ENCODE peak calls at places on chromosome 20, in seven cellular contexts. A, R, B, L, W, U and Z are unnamed samples.

GRCh38 chr20:7272512-7272911 is 505.0 kb downstream of the BMP2 start:
- DNase-seq in A (no peak), R (no peak), B (no peak), L (no peak), W (no peak), U (no peak), Z (no peak)

GRCh38 chr20:23640018-23640872 is 2.5 kb upstream of the CST3 start:
- DNase-seq in A (no peak), R (peak), B (no peak), L (no peak), W (no peak), U (no peak), Z (no peak)

GRCh38 chr20:19308151-19308550 is 95.7 kb downstream of the SLC24A3 start:
- DNase-seq in A (no peak), R (no peak), B (no peak), L (no peak), W (no peak), U (no peak), Z (no peak)

GRCh38 chr20:56373942-56374341 is 15.2 kb downstream of the FAM210B start:
- DNase-seq in A (peak), R (no peak), B (no peak), L (peak), W (no peak), U (peak), Z (no peak)

GRCh38 chr20:33894798-33895197 is 83.7 kb downstream of the CHMP4B start:
- DNase-seq in A (no peak), R (no peak), B (no peak), L (peak), W (no peak), U (no peak), Z (no peak)

GRCh38 chr20:32638848-32639247 is 34.9 kb downstream of the C20orf203 start:
- DNase-seq in A (no peak), R (no peak), B (no peak), L (peak), W (no peak), U (no peak), Z (no peak)

GRCh38 chr20:55478739-55479450 is 526.4 kb downstream of the CBLN4 start:
- DNase-seq in A (no peak), R (no peak), B (no peak), L (no peak), W (no peak), U (no peak), Z (no peak)

GRCh38 chr20:36499723-36500501 is 41.4 kb upstream of the MYL9 start:
- DNase-seq in A (no peak), R (no peak), B (no peak), L (no peak), W (no peak), U (no peak), Z (no peak)

GRCh38 chr20:5393218-5393870 is 76.6 kb upstream of the PROKR2 start:
- DNase-seq in A (no peak), R (no peak), B (no peak), L (no peak), W (no peak), U (no peak), Z (no peak)

GRCh38 chr20:9555781-9556180 is 41.4 kb downstream of the LAMP5 start:
- DNase-seq in A (no peak), R (no peak), B (no peak), L (no peak), W (no peak), U (no peak), Z (no peak)

GRCh38 chr20:4070323-4071176 is 55.2 kb upstream of the RNF24 start:
- DNase-seq in A (no peak), R (no peak), B (no peak), L (no peak), W (no peak), U (no peak), Z (no peak)

GRCh38 chr20:36745234-36745926 is 510 bp downstream of the NDRG3 start:
- DNase-seq in A (peak), R (no peak), B (no peak), L (no peak), W (no peak), U (no peak), Z (no peak)

GRCh38 chr20:5156670-5157448 is 30.1 kb downstream of the CDS2 start:
- DNase-seq in A (peak), R (no peak), B (no peak), L (peak), W (no peak), U (no peak), Z (no peak)

GRCh38 chr20:8365634-8366033 is 233.6 kb downstream of the PLCB1 start:
- DNase-seq in A (no peak), R (no peak), B (no peak), L (no peak), W (no peak), U (no peak), Z (no peak)

GRCh38 chr20:34988176-34988540 is 32.5 kb downstream of the MYH7B start:
- DNase-seq in A (no peak), R (no peak), B (no peak), L (no peak), W (no peak), U (no peak), Z (no peak)

GRCh38 chr20:6714202-6714800 is 53.2 kb upstream of the BMP2 start:
- DNase-seq in A (no peak), R (no peak), B (no peak), L (no peak), W (no peak), U (peak), Z (no peak)

GRCh38 chr20:2086177-2086979 is 15.2 kb upstream of the STK35 start:
- DNase-seq in A (no peak), R (no peak), B (no peak), L (peak), W (no peak), U (no peak), Z (no peak)

GRCh38 chr20:23120936-23121765 is 35.0 kb upstream of the CD93 start:
- DNase-seq in A (no peak), R (no peak), B (no peak), L (no peak), W (no peak), U (no peak), Z (no peak)

GRCh38 chr20:11375966-11376365 is 541.7 kb upstream of the BTBD3 start:
- DNase-seq in A (no peak), R (no peak), B (no peak), L (no peak), W (no peak), U (no peak), Z (no peak)

GRCh38 chr20:36830791-36831691 is 44.9 kb upstream of the TLDC2 start:
- DNase-seq in A (no peak), R (no peak), B (no peak), L (peak), W (peak), U (no peak), Z (no peak)

GRCh38 chr20:64225166-64225595 is 30.4 kb upstream of the PCMTD2 start:
- DNase-seq in A (no peak), R (no peak), B (no peak), L (no peak), W (no peak), U (no peak), Z (no peak)

GRCh38 chr20:34215711-34216381 is 25.4 kb upstream of the ASIP start:
- DNase-seq in A (peak), R (peak), B (peak), L (peak), W (peak), U (peak), Z (peak)

GRCh38 chr20:40757087-40757486 is 68.1 kb upstream of the MAFB start:
- DNase-seq in A (no peak), R (no peak), B (no peak), L (peak), W (no peak), U (no peak), Z (no peak)

GRCh38 chr20:45305262-45305661 is 1.4 kb upstream of the RBPJL start:
- DNase-seq in A (no peak), R (no peak), B (no peak), L (no peak), W (no peak), U (no peak), Z (no peak)

GRCh38 chr20:63068711-63069367 is 62.1 kb upstream of the BHLHE23 start:
- DNase-seq in A (no peak), R (no peak), B (no peak), L (no peak), W (no peak), U (no peak), Z (no peak)

GRCh38 chr20:30594112-30594511 is 663.4 kb upstream of the DEFB115 start:
- DNase-seq in A (no peak), R (no peak), B (no peak), L (no peak), W (no peak), U (no peak), Z (no peak)

GRCh38 chr20:9758752-9759151 is 80.1 kb downstream of the PAK5 start:
- DNase-seq in A (no peak), R (no peak), B (no peak), L (no peak), W (no peak), U (no peak), Z (no peak)

GRCh38 chr20:45817652-45818194 is 5.3 kb downstream of the UBE2C start:
- DNase-seq in A (no peak), R (no peak), B (no peak), L (peak), W (no peak), U (peak), Z (no peak)

DNA sequence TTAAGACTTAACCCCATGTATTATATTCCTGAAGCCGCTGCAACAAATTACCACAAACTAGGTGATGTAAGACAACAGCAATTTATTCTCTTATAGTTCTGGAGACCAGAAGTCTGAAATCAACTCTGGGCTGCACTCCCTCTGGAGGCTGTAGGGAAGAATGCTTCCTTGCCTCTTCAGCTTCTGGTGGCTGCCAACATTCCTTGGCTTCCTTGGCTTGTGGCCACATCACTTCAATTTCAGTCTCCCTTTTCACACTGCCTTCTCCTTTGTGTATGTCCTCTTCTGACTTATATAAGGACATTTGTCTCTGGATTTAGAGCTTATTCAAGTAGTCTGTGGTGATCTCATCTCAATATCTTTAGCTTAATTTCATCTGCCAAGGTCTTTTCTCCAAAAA is 141.6 kb downstream of the DHX35 start:
- DNase-seq in A (no peak), R (no peak), B (no peak), L (peak), W (no peak), U (no peak), Z (no peak)
- TF ChIP-seq CTCF in A (no peak), R (no peak), B (no peak), L (peak), W (no peak), U (no peak), Z (no peak)

GRCh38 chr20:20340443-20340842 is 27.5 kb upstream of the INSM1 start:
- DNase-seq in A (no peak), R (no peak), B (no peak), L (no peak), W (no peak), U (no peak), Z (no peak)

GRCh38 chr20:20343886-20344381 is 24.0 kb upstream of the INSM1 start:
- DNase-seq in A (no peak), R (no peak), B (no peak), L (no peak), W (no peak), U (no peak), Z (no peak)

GRCh38 chr20:20338133-20338730 is 29.7 kb upstream of the INSM1 start:
- DNase-seq in A (no peak), R (no peak), B (no peak), L (no peak), W (no peak), U (no peak), Z (no peak)

DNA sequence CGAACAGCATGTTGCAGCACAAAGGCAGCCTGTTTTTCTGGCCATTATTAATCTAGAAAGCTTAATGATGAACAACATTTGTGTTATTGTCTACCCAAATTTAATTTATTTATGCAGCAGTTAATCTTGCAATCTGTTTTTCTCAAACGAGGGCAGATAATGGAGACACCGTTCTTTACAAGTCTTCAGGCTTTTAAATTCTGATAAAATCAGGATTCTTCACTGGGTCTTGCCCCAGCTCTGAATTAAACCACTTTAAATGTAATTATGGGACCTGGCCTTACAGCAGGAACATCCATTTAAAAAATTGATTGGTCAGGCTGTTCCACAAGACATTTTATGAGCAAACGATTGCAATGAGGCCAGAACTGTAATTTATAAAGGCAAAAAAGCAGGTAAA is 26.5 kb upstream of the INSM1 start:
- DNase-seq in A (no peak), R (no peak), B (no peak), L (no peak), W (no peak), U (no peak), Z (no peak)
- TF ChIP-seq CTCF in A (no peak), R (no peak), B (no peak), L (no peak), W (no peak), U (no peak), Z (no peak)

DNA sequence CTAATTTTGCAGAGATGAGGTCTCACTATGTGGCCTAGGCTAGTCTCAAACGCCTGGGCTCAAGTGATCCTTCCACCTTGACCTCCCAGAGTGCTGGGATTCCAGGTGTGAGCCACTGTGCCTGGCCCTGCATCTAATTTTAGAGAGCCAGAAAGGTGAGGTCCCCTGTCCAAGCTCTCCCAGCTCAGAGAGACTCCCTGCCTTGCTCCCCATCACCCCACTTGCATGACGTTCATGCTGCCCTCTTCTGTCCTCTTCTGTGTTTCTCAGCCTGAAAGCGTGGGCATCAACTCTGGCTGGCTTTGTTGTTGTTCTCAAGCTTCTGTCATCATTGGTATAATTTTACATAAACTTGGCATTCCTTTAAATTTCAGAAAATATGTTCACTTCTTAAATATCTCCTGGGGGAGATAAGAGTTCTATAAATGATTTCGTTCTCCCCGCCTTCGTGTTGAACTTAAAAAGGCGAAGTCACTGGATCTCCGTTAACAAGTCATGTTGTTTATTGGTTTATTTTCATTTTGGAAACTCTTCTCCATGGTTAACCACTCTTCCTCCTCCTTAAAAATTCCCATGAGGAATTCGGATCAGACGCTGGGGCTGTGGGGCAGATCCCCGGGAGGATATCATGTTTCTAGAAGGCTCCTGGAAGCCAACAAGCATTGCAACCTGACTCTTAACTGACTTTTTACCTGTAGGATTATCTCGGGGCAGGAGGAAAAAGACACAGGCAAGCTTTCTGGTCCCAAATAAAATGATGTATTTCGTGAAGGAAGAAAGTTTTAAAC is 13.2 kb upstream of the PARD6B start:
- DNase-seq in A (no peak), R (no peak), B (no peak), L (peak), W (no peak), U (peak), Z (no peak)
- TF ChIP-seq CTCF in A (peak), R (no peak), B (no peak), L (no peak), W (no peak), U (no peak), Z (no peak)

DNA sequence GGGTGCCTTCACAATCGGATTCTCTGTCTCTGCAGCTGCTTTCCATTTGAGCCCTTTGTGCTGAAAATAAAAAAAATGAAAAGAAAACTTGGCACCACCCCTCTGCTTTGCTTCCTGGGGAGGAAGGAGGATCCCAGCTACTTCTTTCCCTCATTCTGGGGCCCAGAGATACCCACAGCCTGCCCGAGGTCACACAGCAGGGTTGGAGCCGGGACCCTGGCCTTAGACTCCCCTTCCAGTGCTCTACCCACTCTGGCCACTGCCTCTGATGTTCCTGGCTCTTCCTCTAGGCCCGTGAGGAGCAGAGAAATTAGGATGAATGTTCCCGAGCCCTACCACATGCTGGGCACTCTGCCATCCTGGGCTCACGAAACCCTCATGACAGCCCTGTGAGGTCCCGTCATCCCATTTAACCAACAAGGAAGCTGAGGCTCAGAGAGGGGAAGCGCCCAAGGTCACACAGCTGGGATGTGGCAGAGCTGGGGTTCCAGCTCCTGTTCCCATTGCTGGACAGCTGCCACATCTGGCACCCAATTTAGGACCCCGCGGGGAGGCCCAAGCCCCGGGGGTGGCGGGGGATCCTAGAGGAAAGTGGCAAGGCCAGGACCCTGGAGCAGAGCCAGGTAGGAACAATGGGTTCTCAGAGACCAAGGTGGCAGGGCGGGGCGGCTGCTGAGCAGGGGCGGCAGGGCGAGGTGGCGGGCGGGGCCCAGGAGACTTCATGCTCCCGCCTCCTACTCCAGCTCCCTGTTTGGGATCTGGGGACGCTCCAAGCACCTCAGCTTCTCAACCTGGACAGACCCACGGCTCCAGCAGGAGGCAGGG is 76.6 kb downstream of the CEBPB start:
- DNase-seq in A (peak), R (no peak), B (no peak), L (peak), W (peak), U (peak), Z (no peak)
- TF ChIP-seq CTCF in A (peak), R (no peak), B (no peak), L (no peak), W (no peak), U (no peak), Z (no peak)

DNA sequence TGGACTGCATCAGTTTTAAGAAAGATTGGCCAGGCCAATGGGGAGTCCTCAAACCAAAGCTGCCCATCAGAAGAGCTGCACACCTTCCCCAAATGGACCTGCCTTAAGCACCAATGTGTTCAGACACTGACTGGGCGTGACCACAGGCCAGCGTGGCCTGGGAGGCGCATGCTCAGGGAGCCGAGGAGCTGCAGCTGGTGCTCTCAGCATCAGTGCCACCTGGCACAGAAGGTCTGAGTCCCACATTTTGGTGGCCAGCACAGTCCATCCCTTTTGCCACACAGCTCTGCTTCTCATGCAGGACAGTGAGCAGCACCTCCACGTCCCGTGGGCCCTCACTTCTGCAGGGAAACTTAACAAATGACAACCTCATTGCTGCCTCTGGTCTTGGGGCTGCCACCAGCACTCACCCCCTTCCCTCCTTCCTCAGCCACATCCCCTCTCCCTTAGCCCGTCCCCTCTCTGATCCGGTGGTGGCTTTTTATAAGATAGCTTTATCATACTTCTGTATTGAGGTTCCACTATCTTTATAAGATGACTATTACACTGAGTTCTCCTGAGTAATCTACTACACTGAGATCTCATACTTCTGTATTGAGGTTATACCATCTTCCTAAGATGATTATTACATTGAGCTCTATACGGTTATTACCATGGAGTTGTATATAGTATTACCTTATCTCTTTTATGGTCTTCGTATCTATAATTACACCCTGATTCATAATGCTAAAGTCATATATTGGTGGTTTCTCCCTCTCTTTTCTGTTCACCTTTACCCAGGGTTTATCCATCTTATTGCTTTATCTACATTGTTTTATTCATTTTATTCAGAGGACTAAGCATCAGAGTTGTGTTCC is 109.1 kb downstream of the TOX2 start:
- DNase-seq in A (no peak), R (no peak), B (no peak), L (no peak), W (no peak), U (no peak), Z (no peak)
- TF ChIP-seq CTCF in A (no peak), R (no peak), B (no peak), L (no peak), W (no peak), U (no peak), Z (no peak)

GRCh38 chr20:17958326-17959256 is 10.0 kb downstream of the SNX5 start:
- DNase-seq in A (peak), R (no peak), B (no peak), L (peak), W (no peak), U (no peak), Z (no peak)
- TF ChIP-seq CTCF in A (no peak), R (no peak), B (no peak), L (peak), W (no peak), U (no peak), Z (no peak)